ENCODE peak calls at places on chromosomes 3 and 15, in seven cellular contexts. D, H, G, M, Y, A and W are unnamed samples.

GRCh38 chr3:134799393-134799792 is 4.3 kb downstream of the EPHB1 start:
- DNase-seq in D (no peak), H (no peak), G (no peak), M (peak), Y (no peak), A (no peak), W (no peak)

GRCh38 chr3:151276038-151277027 is 2.0 kb downstream of the P2RY14 start:
- DNase-seq in D (no peak), H (peak), G (no peak), M (no peak), Y (no peak), A (no peak), W (no peak)

GRCh38 chr15:31304736-31305365 is 21.8 kb upstream of the KLF13 start:
- DNase-seq in D (no peak), H (no peak), G (no peak), M (no peak), Y (no peak), A (peak), W (no peak)

GRCh38 chr3:193407156-193407555 is 28.6 kb upstream of the ATP13A5 start:
- DNase-seq in D (no peak), H (no peak), G (no peak), M (no peak), Y (no peak), A (no peak), W (no peak)

GRCh38 chr3:21357241-21357640 is 393.8 kb downstream of the ZNF385D start:
- DNase-seq in D (no peak), H (no peak), G (no peak), M (no peak), Y (no peak), A (no peak), W (no peak)

GRCh38 chr15:68767833-68768232 is 52.9 kb downstream of the ANP32A start:
- DNase-seq in D (no peak), H (no peak), G (no peak), M (no peak), Y (no peak), A (no peak), W (no peak)

GRCh38 chr3:3366391-3366790 is 186.9 kb upstream of the CRBN start:
- DNase-seq in D (peak), H (no peak), G (no peak), M (no peak), Y (no peak), A (no peak), W (no peak)

GRCh38 chr3:23685484-23686258 is 120.1 kb upstream of the UBE2E1 start:
- DNase-seq in D (no peak), H (no peak), G (peak), M (peak), Y (peak), A (peak), W (peak)

GRCh38 chr15:77569647-77570186 is 63.0 kb downstream of the LINGO1 start:
- DNase-seq in D (peak), H (no peak), G (no peak), M (no peak), Y (no peak), A (no peak), W (peak)

GRCh38 chr3:133773732-133774131 is 27.5 kb downstream of the TF start:
- DNase-seq in D (no peak), H (no peak), G (no peak), M (no peak), Y (no peak), A (no peak), W (no peak)

GRCh38 chr3:72537448-72537847 is 310.8 kb downstream of the SHQ1 start:
- DNase-seq in D (no peak), H (no peak), G (no peak), M (no peak), Y (no peak), A (no peak), W (no peak)

GRCh38 chr3:25495304-25495703 is 67.2 kb downstream of the RARB start:
- DNase-seq in D (no peak), H (no peak), G (no peak), M (no peak), Y (no peak), A (no peak), W (no peak)

GRCh38 chr3:133644768-133645167 is 17.0 kb downstream of the TOPBP1 start:
- DNase-seq in D (no peak), H (no peak), G (no peak), M (peak), Y (no peak), A (no peak), W (peak)

GRCh38 chr3:81864273-81864672 is 102.8 kb upstream of the GBE1 start:
- DNase-seq in D (peak), H (no peak), G (no peak), M (no peak), Y (no peak), A (no peak), W (peak)

GRCh38 chr15:85875756-85876155 is 81.0 kb upstream of the KLHL25 start:
- DNase-seq in D (no peak), H (no peak), G (no peak), M (no peak), Y (no peak), A (no peak), W (no peak)

GRCh38 chr15:66592505-66593218 is 26.9 kb upstream of the LCTL start:
- DNase-seq in D (peak), H (no peak), G (no peak), M (no peak), Y (no peak), A (peak), W (no peak)

GRCh38 chr15:42194502-42194901 is 13.6 kb downstream of the VPS39 start:
- DNase-seq in D (no peak), H (no peak), G (no peak), M (peak), Y (no peak), A (no peak), W (peak)

DNA sequence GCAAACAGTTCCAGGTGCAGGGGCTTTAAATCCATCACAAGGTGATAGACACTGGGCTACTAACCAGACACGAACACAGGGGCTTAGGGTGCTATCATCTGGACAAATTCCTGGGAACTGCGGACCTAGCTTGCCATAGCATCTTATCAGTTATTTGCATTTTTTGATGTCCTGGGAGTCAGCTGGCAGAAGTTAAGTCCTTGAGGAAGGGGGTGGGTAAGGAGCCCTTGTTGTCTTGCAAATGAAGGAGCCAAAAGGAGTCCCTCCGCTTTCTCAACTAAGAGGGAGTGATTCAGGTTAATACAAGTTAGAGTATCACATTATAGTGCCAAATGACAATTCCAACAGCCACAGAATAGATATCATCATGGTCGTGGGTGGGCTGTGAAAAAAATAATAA is 108.9 kb downstream of the NPAP1 start:
- DNase-seq in D (no peak), H (no peak), G (no peak), M (no peak), Y (no peak), A (no peak), W (no peak)
- H3K4me3 ChIP-seq in D (no peak), H (no peak), G (no peak), M (no peak), Y (no peak), A (no peak), W (no peak)

GRCh38 chr3:188396900-188397299 is 242.9 kb downstream of the LPP start:
- DNase-seq in D (no peak), H (no peak), G (no peak), M (no peak), Y (no peak), A (no peak), W (no peak)
- H3K4me3 ChIP-seq in D (no peak), H (peak), G (peak), M (no peak), Y (no peak), A (no peak), W (no peak)

GRCh38 chr15:43776101-43776717 is 557 bp downstream of the ELL3 start:
- DNase-seq in D (peak), H (peak), G (peak), M (no peak), Y (no peak), A (peak), W (no peak)
- H3K4me3 ChIP-seq in D (peak), H (peak), G (peak), M (peak), Y (peak), A (peak), W (peak)

GRCh38 chr3:16496008-16496407 is 17.5 kb downstream of the RFTN1 start:
- DNase-seq in D (no peak), H (no peak), G (no peak), M (no peak), Y (no peak), A (no peak), W (no peak)
- H3K4me3 ChIP-seq in D (no peak), H (no peak), G (no peak), M (no peak), Y (no peak), A (no peak), W (no peak)

GRCh38 chr3:46365737-46366524 is 4.8 kb upstream of the CCR5 start:
- DNase-seq in D (no peak), H (no peak), G (no peak), M (no peak), Y (no peak), A (no peak), W (no peak)
- H3K4me3 ChIP-seq in D (no peak), H (no peak), G (no peak), M (no peak), Y (no peak), A (no peak), W (no peak)

GRCh38 chr3:125313060-125313635 is 62.0 kb downstream of the ZNF148 start:
- DNase-seq in D (no peak), H (no peak), G (no peak), M (peak), Y (no peak), A (no peak), W (peak)

GRCh38 chr3:125306620-125307019 is 68.5 kb downstream of the ZNF148 start:
- DNase-seq in D (no peak), H (no peak), G (no peak), M (no peak), Y (no peak), A (no peak), W (no peak)

GRCh38 chr3:125310623-125311076 is 64.5 kb downstream of the ZNF148 start:
- DNase-seq in D (no peak), H (no peak), G (no peak), M (no peak), Y (no peak), A (no peak), W (peak)
- H3K4me3 ChIP-seq in D (no peak), H (peak), G (no peak), M (no peak), Y (peak), A (no peak), W (peak)

GRCh38 chr3:176362191-176362731 is 835.0 kb downstream of the TBL1XR1 start:
- DNase-seq in D (peak), H (peak), G (no peak), M (no peak), Y (no peak), A (no peak), W (no peak)
- H3K4me3 ChIP-seq in D (peak), H (no peak), G (no peak), M (no peak), Y (no peak), A (no peak), W (no peak)

GRCh38 chr15:51022206-51022605 is 72.5 kb downstream of the TNFAIP8L3 start:
- DNase-seq in D (no peak), H (no peak), G (no peak), M (peak), Y (no peak), A (no peak), W (no peak)

GRCh38 chr15:51023499-51023898 is 71.2 kb downstream of the TNFAIP8L3 start:
- DNase-seq in D (no peak), H (no peak), G (no peak), M (no peak), Y (no peak), A (no peak), W (no peak)

GRCh38 chr15:51030649-51031316 is 63.9 kb downstream of the TNFAIP8L3 start:
- DNase-seq in D (no peak), H (no peak), G (no peak), M (peak), Y (no peak), A (no peak), W (peak)

GRCh38 chr15:51025454-51025846 is 69.3 kb downstream of the TNFAIP8L3 start:
- DNase-seq in D (no peak), H (no peak), G (no peak), M (no peak), Y (no peak), A (no peak), W (no peak)

DNA sequence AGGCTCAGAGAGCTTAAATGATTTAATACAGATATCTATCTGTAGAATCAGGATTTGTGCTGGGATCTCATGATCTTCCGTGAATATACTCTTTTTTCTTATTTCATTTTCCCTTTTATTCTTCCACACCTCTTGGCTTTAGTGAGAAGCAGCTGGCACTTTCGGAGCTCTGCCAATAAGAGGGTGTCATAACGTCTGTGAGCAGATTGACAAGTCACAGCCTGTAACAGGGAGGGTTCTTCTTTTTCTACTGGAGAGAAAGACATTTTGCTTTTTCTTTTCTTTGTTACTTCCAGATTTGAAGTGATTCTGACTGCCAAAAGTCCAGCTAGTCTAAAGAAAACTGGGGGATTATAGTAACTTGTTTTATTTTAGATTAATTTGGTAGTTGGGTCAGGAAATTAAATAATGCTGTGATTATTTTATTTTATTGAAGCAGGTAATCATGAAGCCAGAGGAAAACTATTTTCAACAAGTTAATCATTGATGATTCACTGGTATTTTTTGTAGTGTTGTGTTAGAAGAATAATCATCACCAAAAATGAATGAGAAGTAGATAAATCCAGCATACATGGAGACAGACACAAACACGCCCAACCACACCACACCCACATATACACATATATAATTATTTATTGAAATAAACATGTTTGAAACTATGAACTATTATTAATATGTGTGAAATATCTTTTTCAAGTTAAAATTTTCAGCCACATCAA is 69.8 kb downstream of the TNFAIP8L3 start:
- DNase-seq in D (no peak), H (no peak), G (no peak), M (peak), Y (no peak), A (no peak), W (no peak)
- H3K4me3 ChIP-seq in D (no peak), H (no peak), G (no peak), M (no peak), Y (no peak), A (no peak), W (no peak)

GRCh38 chr3:149653136-149653535 is 4.7 kb downstream of the WWTR1 start:
- DNase-seq in D (no peak), H (no peak), G (no peak), M (no peak), Y (no peak), A (no peak), W (no peak)
- H3K4me3 ChIP-seq in D (no peak), H (no peak), G (peak), M (no peak), Y (peak), A (no peak), W (no peak)